ENCODE peak calls at places on chromosomes 13 and 19, in four cellular contexts. I, N, J and Y are unnamed samples.

GRCh38 chr19:28074773-28075172 is 1138.2 kb downstream of the UQCRFS1 start:
- DNase-seq in I (no peak), N (no peak), J (no peak), Y (no peak)

GRCh38 chr19:49411681-49412321 is 11.4 kb downstream of the PTH2 start:
- DNase-seq in I (no peak), N (no peak), J (no peak), Y (no peak)

GRCh38 chr13:27599845-27600553 is 20.3 kb downstream of the LNX2 start:
- DNase-seq in I (no peak), N (no peak), J (no peak), Y (no peak)

GRCh38 chr13:76014618-76015315 is 378.6 kb downstream of the LMO7 start:
- DNase-seq in I (no peak), N (no peak), J (no peak), Y (no peak)

GRCh38 chr19:46919324-46919723 is 58.5 kb downstream of the ARHGAP35 start:
- DNase-seq in I (no peak), N (no peak), J (no peak), Y (no peak)

GRCh38 chr13:98466634-98467236 is 110.2 kb downstream of the STK24 start:
- DNase-seq in I (no peak), N (no peak), J (peak), Y (peak)

GRCh38 chr13:26377038-26377437 is 123.1 kb downstream of the CDK8 start:
- DNase-seq in I (no peak), N (no peak), J (no peak), Y (no peak)

GRCh38 chr19:1648926-1649541 is 3.4 kb downstream of the TCF3 start:
- DNase-seq in I (no peak), N (no peak), J (no peak), Y (no peak)

GRCh38 chr19:12774588-12775555 is at the start of gene HOOK2:
- DNase-seq in I (no peak), N (peak), J (no peak), Y (peak)

GRCh38 chr19:43224855-43225253 is 19.4 kb upstream of the PSG4 start:
- DNase-seq in I (no peak), N (no peak), J (no peak), Y (no peak)

GRCh38 chr19:49020931-49021895 is 2.9 kb downstream of the CGB3 start:
- DNase-seq in I (no peak), N (no peak), J (no peak), Y (no peak)

GRCh38 chr19:8629996-8630683 is at the start of gene NFILZ:
- DNase-seq in I (no peak), N (no peak), J (no peak), Y (no peak)

GRCh38 chr13:77213644-77214043 is 113.2 kb downstream of the MYCBP2 start:
- DNase-seq in I (no peak), N (no peak), J (no peak), Y (no peak)

GRCh38 chr19:5308471-5309437 is 31.9 kb downstream of the PTPRS start:
- DNase-seq in I (peak), N (peak), J (peak), Y (no peak)

GRCh38 chr13:93307166-93307565 is 80.6 kb downstream of the GPC6 start:
- DNase-seq in I (no peak), N (no peak), J (no peak), Y (no peak)

GRCh38 chr13:80473695-80474094 is 132.8 kb upstream of the SPRY2 start:
- DNase-seq in I (no peak), N (no peak), J (no peak), Y (no peak)

GRCh38 chr13:94829201-94829600 is 116.9 kb upstream of the SOX21 start:
- DNase-seq in I (no peak), N (no peak), J (no peak), Y (no peak)

GRCh38 chr19:661427-662196 is 1.4 kb downstream of the RNF126 start:
- DNase-seq in I (no peak), N (no peak), J (no peak), Y (no peak)

GRCh38 chr19:55097864-55098715 is 19.3 kb downstream of the PPP1R12C start:
- DNase-seq in I (no peak), N (no peak), J (no peak), Y (no peak)

GRCh38 chr13:99653526-99653925 is 152.3 kb downstream of the TM9SF2 start:
- DNase-seq in I (no peak), N (no peak), J (no peak), Y (no peak)

GRCh38 chr19:38831142-38831605 is 420 bp downstream of the ECH1 start:
- DNase-seq in I (peak), N (peak), J (peak), Y (peak)

GRCh38 chr13:105139380-105140285 is 1395.8 kb downstream of the EFNB2 start:
- DNase-seq in I (no peak), N (peak), J (peak), Y (no peak)

GRCh38 chr19:14459703-14460102 is 15.5 kb downstream of the PTGER1 start:
- DNase-seq in I (no peak), N (no peak), J (no peak), Y (no peak)

GRCh38 chr13:30572859-30573275 is 44.9 kb upstream of the USPL1 start:
- DNase-seq in I (no peak), N (no peak), J (no peak), Y (no peak)

GRCh38 chr19:29873024-29873800 is 61.4 kb downstream of the CCNE1 start:
- DNase-seq in I (no peak), N (peak), J (peak), Y (no peak)

GRCh38 chr13:100131863-100132574 is 43.1 kb downstream of the PCCA start:
- DNase-seq in I (peak), N (no peak), J (no peak), Y (no peak)

GRCh38 chr13:98142427-98143156 is at the start of gene FARP1:
- DNase-seq in I (no peak), N (peak), J (peak), Y (peak)

GRCh38 chr13:42011601-42012401 is 36.6 kb upstream of the DGKH start:
- DNase-seq in I (no peak), N (no peak), J (peak), Y (no peak)

GRCh38 chr19:35292986-35293732 is 1.2 kb downstream of the MAG start:
- DNase-seq in I (no peak), N (no peak), J (no peak), Y (no peak)

GRCh38 chr19:2631213-2631821 is 71.2 kb downstream of the GNG7 start:
- DNase-seq in I (no peak), N (no peak), J (no peak), Y (no peak)

GRCh38 chr19:30459859-30460258 is 87.7 kb downstream of the ZNF536 start:
- DNase-seq in I (no peak), N (no peak), J (no peak), Y (no peak)

GRCh38 chr19:3123088-3123721 is 12.6 kb upstream of the GNA15 start:
- DNase-seq in I (no peak), N (no peak), J (no peak), Y (no peak)

GRCh38 chr19:41226053-41226873 is 7.2 kb downstream of the AXL start:
- DNase-seq in I (peak), N (peak), J (peak), Y (no peak)

GRCh38 chr13:33289966-33290365 is 4.4 kb upstream of the STARD13 start:
- DNase-seq in I (no peak), N (no peak), J (no peak), Y (no peak)

GRCh38 chr19:2254052-2254872 is 2.0 kb downstream of the JSRP1 start:
- DNase-seq in I (no peak), N (no peak), J (no peak), Y (no peak)

GRCh38 chr19:10112895-10113591 is 1.6 kb downstream of the P2RY11 start:
- DNase-seq in I (no peak), N (peak), J (peak), Y (peak)

GRCh38 chr13:46684287-46685001 is 112.5 kb downstream of the ESD start:
- DNase-seq in I (no peak), N (no peak), J (no peak), Y (no peak)

GRCh38 chr19:50563597-50563996 is 4.6 kb downstream of the LRRC4B start:
- DNase-seq in I (no peak), N (no peak), J (no peak), Y (no peak)

GRCh38 chr13:108427355-108427754 is 157.8 kb downstream of the TNFSF13B start:
- DNase-seq in I (no peak), N (no peak), J (no peak), Y (no peak)